ENCODE peak calls at places on chromosome 9, in six cellular contexts. Q is lower lobe of right lung, F is NAMALWA, C is NCI-H1092 treated with DMSO at 0.1 percent for 48 hours, I is thoracic aorta, Z is A549. R is an unnamed sample.

GRCh38 chr9:135096408-135096885 is 9.0 kb downstream of the OLFM1 start:
- DNase-seq in Z (no peak), Q (no peak), F (no peak), C (no peak), I (no peak), R (no peak)

GRCh38 chr9:13083973-13084528 is 195.4 kb downstream of the MPDZ start:
- DNase-seq in C (no peak), I (no peak), F (no peak), Z (no peak), Q (no peak), R (no peak)

GRCh38 chr9:127991017-127991756 is 10.4 kb upstream of the EEIG1 start:
- DNase-seq in I (no peak), F (peak; percentile 63), Q (no peak), C (no peak), Z (peak; percentile 58), R (no peak)

GRCh38 chr9:80076105-80076504 is 504.3 kb downstream of the TLE4 start:
- DNase-seq in C (no peak), I (no peak), Z (no peak), F (no peak), Q (no peak), R (no peak)

GRCh38 chr9:94504358-94504757 is 50.5 kb upstream of the PCAT7 start:
- DNase-seq in Z (no peak), Q (no peak), F (no peak), C (no peak), I (no peak), R (no peak)

GRCh38 chr9:90975666-90976538 is 174.3 kb downstream of the SYK start:
- DNase-seq in C (no peak), Z (no peak), F (no peak), Q (no peak), I (no peak), R (no peak)

GRCh38 chr9:78031271-78031825 is at the start of gene GNAQ:
- DNase-seq in C (peak; percentile 40), F (no peak), Q (peak; percentile 56), I (no peak), Z (no peak), R (no peak)

GRCh38 chr9:98968596-98969337 is 25.1 kb downstream of the COL15A1 start:
- DNase-seq in Z (no peak), Q (no peak), C (no peak), F (no peak), I (no peak), R (no peak)

GRCh38 chr9:36802171-36802920 is 229.7 kb downstream of the MELK start:
- DNase-seq in I (no peak), C (peak; percentile 84), F (no peak), Z (peak; percentile 25), Q (no peak), R (no peak)

GRCh38 chr9:114804504-114804903 is 1.3 kb downstream of the TNFSF15 start:
- DNase-seq in C (no peak), F (no peak), Z (peak; percentile 73), Q (no peak), I (no peak), R (peak; percentile 10)

GRCh38 chr9:88658311-88658822 is 123.4 kb downstream of the NXNL2 start:
- DNase-seq in Q (no peak), Z (peak; percentile 75), I (no peak), C (no peak), F (no peak), R (no peak)

GRCh38 chr9:34143116-34143515 is 16.6 kb upstream of the DCAF12 start:
- DNase-seq in F (no peak), Z (no peak), C (no peak), Q (no peak), I (no peak), R (no peak)

GRCh38 chr9:72305102-72305546 is 59.9 kb downstream of the ZFAND5 start:
- DNase-seq in I (peak; percentile 56), Q (peak; percentile 90), F (no peak), Z (peak; percentile 99), C (no peak), R (peak; percentile 95)

GRCh38 chr9:108444400-108445358 is 411.1 kb downstream of the ACTL7B start:
- DNase-seq in F (no peak), C (peak; percentile 94), I (no peak), Z (peak; percentile 30), Q (no peak), R (peak; percentile 90)

GRCh38 chr9:99288830-99289229 is 66.7 kb downstream of the SEC61B start:
- DNase-seq in F (no peak), I (no peak), C (no peak), Q (no peak), Z (no peak), R (no peak)

GRCh38 chr9:121318631-121319393 is 50.9 kb downstream of the GSN start:
- DNase-seq in C (no peak), I (no peak), Z (no peak), F (no peak), Q (no peak), R (no peak)

GRCh38 chr9:32291370-32291769 is 93.1 kb upstream of the ACO1 start:
- DNase-seq in F (no peak), Q (no peak), C (no peak), Z (no peak), I (no peak), R (no peak)

GRCh38 chr9:123959787-123960186 is 29.9 kb upstream of the DENND1A start:
- DNase-seq in F (no peak), I (no peak), C (no peak), Q (no peak), Z (no peak), R (no peak)

GRCh38 chr9:2461886-2462285 is 159.7 kb upstream of the VLDLR start:
- DNase-seq in F (peak; percentile 36), I (no peak), Q (no peak), C (peak; percentile 24), Z (no peak), R (no peak)

GRCh38 chr9:94011134-94011533 is 56.0 kb upstream of the BARX1 start:
- DNase-seq in F (no peak), Q (no peak), C (no peak), I (no peak), Z (no peak), R (no peak)

GRCh38 chr9:70413798-70414775 is at the start of gene KLF9:
- DNase-seq in C (peak; percentile 89), Q (peak; percentile 94), F (peak; percentile 91), Z (peak; percentile 94), I (peak; percentile 89), R (peak; percentile 89)

GRCh38 chr9:23669776-23670175 is 156.3 kb downstream of the ELAVL2 start:
- DNase-seq in C (no peak), Z (no peak), Q (no peak), I (no peak), F (no peak), R (no peak)

GRCh38 chr9:23830459-23830805 is 4.4 kb upstream of the ELAVL2 start:
- DNase-seq in Z (no peak), I (no peak), Q (no peak), C (no peak), F (no peak), R (no peak)

GRCh38 chr9:101727621-101728524 is 10.6 kb downstream of the GRIN3A start:
- DNase-seq in Z (peak; percentile 44), C (peak; percentile 32), F (peak; percentile 52), Q (no peak), I (no peak), R (no peak)

GRCh38 chr9:72612449-72612848 is 91.0 kb downstream of the TMC1 start:
- DNase-seq in Q (no peak), F (no peak), I (no peak), C (no peak), Z (no peak), R (no peak)

GRCh38 chr9:96122756-96123155 is 179.2 kb downstream of the HSD17B3 start:
- DNase-seq in F (no peak), C (no peak), Q (no peak), I (no peak), Z (no peak), R (no peak)

GRCh38 chr9:121771851-121772599 is 120.6 kb downstream of the DAB2IP start:
- DNase-seq in I (peak; percentile 40), Z (no peak), C (no peak), F (no peak), Q (peak; percentile 37), R (no peak)

GRCh38 chr9:20030221-20030620 is 241.4 kb upstream of the SLC24A2 start:
- DNase-seq in F (no peak), C (no peak), I (no peak), Q (no peak), Z (no peak), R (no peak)

GRCh38 chr9:129879103-129879699 is 43.9 kb downstream of the USP20 start:
- DNase-seq in F (no peak), C (no peak), Q (no peak), I (no peak), Z (no peak), R (no peak)

GRCh38 chr9:136773386-136774044 is 9.2 kb upstream of the LCN15 start:
- DNase-seq in C (no peak), Q (peak; percentile 70), F (peak; percentile 91), I (no peak), Z (peak; percentile 65), R (no peak)

GRCh38 chr9:89756891-89757537 is 152.2 kb downstream of the GADD45G start:
- DNase-seq in F (no peak), I (no peak), C (no peak), Z (no peak), Q (no peak), R (no peak)

GRCh38 chr9:101508203-101508602 is 25.4 kb upstream of the RNF20 start:
- DNase-seq in Z (no peak), F (no peak), Q (no peak), I (no peak), C (no peak), R (no peak)

GRCh38 chr9:133377721-133378216 is 1.6 kb downstream of the STKLD1 start:
- DNase-seq in F (peak; percentile 40), Q (no peak), Z (peak; percentile 58), I (no peak), C (no peak), R (no peak)

GRCh38 chr9:8857330-8858249 is 1058.0 kb upstream of the DMAC1 start:
- DNase-seq in C (peak; percentile 74), F (no peak), Q (peak; percentile 61), I (no peak), Z (no peak), R (no peak)

GRCh38 chr9:108972626-108973209 is 38.5 kb downstream of the ABITRAM start:
- DNase-seq in C (no peak), Q (no peak), Z (no peak), I (no peak), F (no peak), R (no peak)

GRCh38 chr9:108850293-108850897 is 5.4 kb downstream of the ACTL7B start:
- DNase-seq in Q (no peak), I (no peak), Z (peak; percentile 39), C (peak; percentile 5), F (peak; percentile 5), R (peak; percentile 10)

R was measured in HCT116.